ENCODE peak calls at places on chromosome 2, in eight cellular contexts. B is stimulated activated naive CD8-positive, alpha-beta T cell treated with anti-CD3 and anti-CD28 coated beads, Interleukin-15, Interleukin-2, amounts not matched to agents 100 U/mL and 50 U/mL, for 24 hours; A is posterior cingulate gyrus; E is H54; R is substantia nigra; Z is CD4-positive, alpha-beta memory T cell; P is activated naive CD8-positive, alpha-beta T cell treated with anti-CD3 and anti-CD28 coated beads for 36 hours; S is A172. J is an unnamed sample.

GRCh38 chr2:74599676-74600075 is 45.2 kb downstream of the DOK1 start:
- DNase-seq in B (no peak), A (no peak), E (no peak), R (no peak), Z (no peak), P (no peak), S (no peak), J (no peak)

GRCh38 chr2:56582570-56582969 is 398.8 kb downstream of the CCDC85A start:
- DNase-seq in B (no peak), A (no peak), E (no peak), R (no peak), Z (no peak), P (no peak), S (peak), J (no peak)

GRCh38 chr2:72004201-72004915 is 143.3 kb downstream of the CYP26B1 start:
- DNase-seq in B (no peak), A (no peak), E (no peak), R (no peak), Z (no peak), P (no peak), S (no peak), J (no peak)

GRCh38 chr2:159071190-159071915 is 102.9 kb downstream of the TANC1 start:
- DNase-seq in B (no peak), A (no peak), E (no peak), R (no peak), Z (no peak), P (no peak), S (no peak), J (no peak)

GRCh38 chr2:241821460-241822263 is 12.7 kb downstream of the NEU4 start:
- DNase-seq in B (no peak), A (no peak), E (no peak), R (no peak), Z (no peak), P (no peak), S (no peak), J (no peak)

GRCh38 chr2:37809525-37809924 is 115.6 kb upstream of the RMDN2 start:
- DNase-seq in B (no peak), A (no peak), E (no peak), R (no peak), Z (peak), P (no peak), S (no peak), J (no peak)

GRCh38 chr2:83069724-83070123 is 1389.4 kb downstream of the SUCLG1 start:
- DNase-seq in B (no peak), A (no peak), E (no peak), R (no peak), Z (no peak), P (no peak), S (peak), J (no peak)

GRCh38 chr2:27960237-27960912 is 69.8 kb downstream of the BABAM2 start:
- DNase-seq in B (no peak), A (no peak), E (peak), R (no peak), Z (peak), P (no peak), S (peak), J (peak)

GRCh38 chr2:190592831-190593230 is 56.1 kb upstream of the NAB1 start:
- DNase-seq in B (no peak), A (no peak), E (no peak), R (no peak), Z (no peak), P (no peak), S (no peak), J (no peak)